ENCODE peak calls at places on chromosome 21, in four cellular contexts. G is H1, S is HepG2, U is K562. B is an unnamed sample. For H3K4me1 and H3K27me3, the result is how much of the 10 kb centered on the place peaks cover.

GRCh38 chr21:8993284-8993942 is 1528.0 kb upstream of the TPTE start:
- DNase-seq in G (no peak), S (peak), U (no peak), B (peak)

GRCh38 chr21:36459098-36459497 is 20.8 kb downstream of the CLDN14 start:
- DNase-seq in G (no peak), S (no peak), U (no peak), B (no peak)

GRCh38 chr21:17542371-17542992 is 29.6 kb downstream of the CXADR start:
- DNase-seq in G (no peak), S (peak), U (no peak), B (no peak)

GRCh38 chr21:45130324-45130774 is 56.0 kb downstream of the ADARB1 start:
- DNase-seq in G (no peak), S (no peak), U (peak), B (no peak)

GRCh38 chr21:27329255-27329851 is 362.5 kb upstream of the ADAMTS5 start:
- DNase-seq in G (no peak), S (no peak), U (no peak), B (no peak)

GRCh38 chr21:44984792-44985440 is 45.1 kb downstream of the SLX9 start:
- DNase-seq in G (no peak), S (peak), U (no peak), B (peak)

GRCh38 chr21:44903054-44903685 is 17.5 kb downstream of the ITGB2 start:
- DNase-seq in G (no peak), S (no peak), U (no peak), B (no peak)

GRCh38 chr21:45923146-45923545 is 58.4 kb upstream of the COL6A1 start:
- DNase-seq in G (peak), S (peak), U (peak), B (peak)

GRCh38 chr21:41230530-41230929 is 62.6 kb downstream of the BACE2 start:
- DNase-seq in G (no peak), S (no peak), U (no peak), B (no peak)

GRCh38 chr21:17576080-17576835 is 36.4 kb downstream of the BTG3 start:
- DNase-seq in G (no peak), S (no peak), U (no peak), B (no peak)

GRCh38 chr21:36560933-36561575 is 81.1 kb upstream of the CLDN14 start:
- DNase-seq in G (peak), S (no peak), U (no peak), B (no peak)

GRCh38 chr21:28770867-28771661 is 221.6 kb downstream of the LTN1 start:
- DNase-seq in G (no peak), S (no peak), U (no peak), B (no peak)

GRCh38 chr21:45950740-45951515 is 30.6 kb upstream of the COL6A1 start:
- DNase-seq in G (no peak), S (no peak), U (no peak), B (no peak)

GRCh38 chr21:45302082-45303061 is 14.7 kb upstream of the POFUT2 start:
- DNase-seq in G (no peak), S (no peak), U (no peak), B (no peak)

GRCh38 chr21:28608646-28609045 is 384.0 kb downstream of the LTN1 start:
- DNase-seq in G (no peak), S (no peak), U (no peak), B (no peak)

GRCh38 chr21:34088752-34089151 is 15.4 kb downstream of the MRPS6 start:
- DNase-seq in G (no peak), S (no peak), U (no peak), B (no peak)

GRCh38 chr21:34093083-34093482 is 19.7 kb downstream of the MRPS6 start:
- DNase-seq in G (no peak), S (no peak), U (no peak), B (no peak)

GRCh38 chr21:34091607-34092006 is 18.2 kb downstream of the MRPS6 start:
- DNase-seq in G (no peak), S (no peak), U (no peak), B (peak)

GRCh38 chr21:34092241-34092921 is 19.0 kb downstream of the MRPS6 start:
- DNase-seq in G (no peak), S (no peak), U (no peak), B (peak)

DNA sequence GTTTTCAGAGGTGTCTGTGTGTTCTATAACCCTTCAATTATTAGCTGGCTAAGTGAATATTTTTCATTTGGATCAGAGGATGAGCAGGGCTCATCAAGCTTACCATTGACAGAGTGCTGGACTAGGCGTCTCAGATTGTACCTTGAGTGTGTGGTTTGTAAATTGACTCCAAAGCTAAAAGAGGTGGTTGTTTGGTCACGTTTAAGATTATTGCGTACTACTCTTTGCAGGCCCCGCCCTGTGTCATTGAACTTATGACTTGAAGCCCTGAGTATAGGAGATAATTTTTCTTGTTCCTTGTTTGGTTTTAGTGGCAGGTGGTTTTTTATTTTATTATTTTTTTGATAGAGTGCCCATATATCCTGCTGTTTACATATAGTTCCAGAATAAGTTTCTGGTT is 17.7 kb downstream of the MRPS6 start:
- DNase-seq in G (no peak), S (no peak), U (no peak), B (no peak)
- TF ChIP-seq CREB1 in G (no peak), S (no peak), U (no peak), B (no peak)

GRCh38 chr21:15732290-15732995 is 2.7 kb downstream of the USP25 start:
- DNase-seq in G (no peak), S (peak), U (no peak), B (no peak)
- H3K4me1 ChIP-seq in G (under half), S (under half), U (under half), B (under half)

GRCh38 chr21:38664315-38664714 is 141.4 kb upstream of the ETS2 start:
- DNase-seq in G (no peak), S (no peak), U (no peak), B (peak)
- H3K27me3 ChIP-seq in G (under half), S (under half), U (under half), B (under half)

DNA sequence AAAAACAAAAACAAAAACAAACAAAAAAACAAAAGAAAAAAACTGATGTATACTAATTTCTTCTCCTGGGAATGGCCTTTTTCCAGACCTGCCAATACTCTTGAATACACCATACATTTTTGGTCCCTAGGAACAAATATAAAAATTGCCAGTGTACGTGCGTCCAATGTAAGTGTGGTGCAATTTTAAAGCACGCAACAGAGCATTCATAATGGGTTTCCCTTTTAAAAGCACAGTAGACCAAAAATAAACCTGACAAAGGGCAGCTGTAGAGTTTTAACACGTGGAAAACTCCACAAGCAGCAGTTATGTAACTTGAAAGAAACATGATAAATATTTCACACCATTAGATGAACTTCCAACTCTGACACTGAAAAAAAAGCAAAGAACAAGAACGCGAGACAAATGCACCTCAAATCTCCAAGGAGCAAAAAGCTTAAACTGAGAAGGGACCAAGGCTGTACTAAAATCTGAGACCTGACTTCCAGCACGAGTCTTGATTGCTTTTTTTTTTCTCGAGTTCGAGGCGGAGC is 358 bp upstream of the JAM2 start:
- DNase-seq in G (no peak), S (no peak), U (no peak), B (no peak)
- TF ChIP-seq CREB1 in G (no peak), S (no peak), U (no peak), B (no peak)

GRCh38 chr21:31915566-31915965 is 42.7 kb downstream of the HUNK start:
- DNase-seq in G (no peak), S (peak), U (no peak), B (no peak)
- H3K4me1 ChIP-seq in G (under half), S (half or more), U (under half), B (under half)

GRCh38 chr21:35368326-35368725 is 319.2 kb upstream of the RUNX1 start:
- DNase-seq in G (no peak), S (no peak), U (no peak), B (no peak)

GRCh38 chr21:35372201-35372600 is 323.1 kb upstream of the RUNX1 start:
- DNase-seq in G (no peak), S (no peak), U (no peak), B (no peak)

GRCh38 chr21:35371217-35371616 is 322.1 kb upstream of the RUNX1 start:
- DNase-seq in G (no peak), S (no peak), U (no peak), B (no peak)

GRCh38 chr21:35370071-35370470 is 321.0 kb upstream of the RUNX1 start:
- DNase-seq in G (no peak), S (no peak), U (no peak), B (no peak)

DNA sequence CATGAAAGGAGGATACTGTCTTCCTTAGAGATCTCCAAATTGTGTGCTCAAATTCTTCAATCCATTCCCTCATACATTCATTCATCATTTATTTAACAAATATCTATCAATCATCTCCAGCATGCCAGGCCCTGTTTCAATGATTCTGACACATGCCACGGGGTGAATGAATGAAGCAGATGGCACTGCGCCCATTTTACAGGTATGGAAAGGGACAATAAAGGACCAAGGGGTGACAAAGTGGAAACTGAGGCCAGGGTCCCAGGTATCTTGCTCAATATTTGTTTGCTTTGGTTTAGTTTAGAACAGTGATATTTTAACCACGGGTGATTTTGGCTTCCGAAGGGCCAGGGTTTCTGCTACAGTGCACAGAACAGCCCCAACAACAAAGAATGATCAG is 321.6 kb upstream of the RUNX1 start:
- DNase-seq in G (no peak), S (no peak), U (no peak), B (no peak)
- H3K27me3 ChIP-seq in G (under half), S (under half), U (under half), B (under half)